ENCODE peak calls at places on chromosomes 7 and 10, in six cellular contexts. One of them, this sample, is unnamed.

GRCh38 chr7:101728888-101729883 is 88.2 kb upstream of the CUX1 start:
- DNase-seq in GM12878: no peak
- DNase-seq in K562: peak
- DNase-seq in H1: no peak
- DNase-seq in HCT116: peak
- DNase-seq in HepG2: peak
- DNase-seq in this sample: no peak

GRCh38 chr7:2523941-2524807 is 4.6 kb downstream of the LFNG start:
- DNase-seq in GM12878: no peak
- DNase-seq in K562: peak
- DNase-seq in H1: peak
- DNase-seq in HCT116: peak
- DNase-seq in HepG2: peak
- DNase-seq in this sample: peak

GRCh38 chr7:39688611-39689485 is 65.5 kb downstream of the RALA start:
- DNase-seq in GM12878: no peak
- DNase-seq in K562: no peak
- DNase-seq in H1: no peak
- DNase-seq in HCT116: no peak
- DNase-seq in HepG2: no peak
- DNase-seq in this sample: peak

GRCh38 chr10:32341596-32341995 is 5.4 kb downstream of the EPC1 start:
- DNase-seq in GM12878: no peak
- DNase-seq in K562: no peak
- DNase-seq in H1: no peak
- DNase-seq in HCT116: no peak
- DNase-seq in HepG2: no peak
- DNase-seq in this sample: no peak

GRCh38 chr10:132911712-132912097 is 30.7 kb downstream of the CFAP46 start:
- DNase-seq in GM12878: no peak
- DNase-seq in K562: no peak
- DNase-seq in H1: no peak
- DNase-seq in HCT116: no peak
- DNase-seq in HepG2: no peak
- DNase-seq in this sample: no peak

GRCh38 chr10:76583711-76584161 is 1053.9 kb downstream of the KCNMA1 start:
- DNase-seq in GM12878: no peak
- DNase-seq in K562: no peak
- DNase-seq in H1: no peak
- DNase-seq in HCT116: no peak
- DNase-seq in HepG2: no peak
- DNase-seq in this sample: peak

GRCh38 chr7:40839881-40840280 is 705.1 kb downstream of the SUGCT start:
- DNase-seq in GM12878: no peak
- DNase-seq in K562: no peak
- DNase-seq in H1: no peak
- DNase-seq in HCT116: no peak
- DNase-seq in HepG2: no peak
- DNase-seq in this sample: peak

GRCh38 chr7:31850601-31851000 is 163.6 kb downstream of the PPP1R17 start:
- DNase-seq in GM12878: no peak
- DNase-seq in K562: no peak
- DNase-seq in H1: no peak
- DNase-seq in HCT116: no peak
- DNase-seq in HepG2: no peak
- DNase-seq in this sample: no peak

GRCh38 chr10:131830446-131831130 is 70.2 kb upstream of the PPP2R2D start:
- DNase-seq in GM12878: no peak
- DNase-seq in K562: no peak
- DNase-seq in H1: no peak
- DNase-seq in HCT116: no peak
- DNase-seq in HepG2: no peak
- DNase-seq in this sample: no peak

GRCh38 chr10:126350216-126350992 is 37.9 kb downstream of the ADAM12 start:
- DNase-seq in GM12878: no peak
- DNase-seq in K562: no peak
- DNase-seq in H1: no peak
- DNase-seq in HCT116: peak
- DNase-seq in HepG2: no peak
- DNase-seq in this sample: peak

GRCh38 chr10:33365871-33366411 is 31.5 kb upstream of the NRP1 start:
- DNase-seq in GM12878: no peak
- DNase-seq in K562: no peak
- DNase-seq in H1: no peak
- DNase-seq in HCT116: peak
- DNase-seq in HepG2: no peak
- DNase-seq in this sample: peak

GRCh38 chr7:104550362-104550761 is 222.0 kb downstream of the LHFPL3 start:
- DNase-seq in GM12878: no peak
- DNase-seq in K562: no peak
- DNase-seq in H1: no peak
- DNase-seq in HCT116: no peak
- DNase-seq in HepG2: no peak
- DNase-seq in this sample: no peak

GRCh38 chr10:106563384-106563783 is 601.1 kb downstream of the SORCS1 start:
- DNase-seq in GM12878: no peak
- DNase-seq in K562: no peak
- DNase-seq in H1: no peak
- DNase-seq in HCT116: no peak
- DNase-seq in HepG2: no peak
- DNase-seq in this sample: no peak

GRCh38 chr10:94349327-94349726 is 13.4 kb downstream of the NOC3L start:
- DNase-seq in GM12878: no peak
- DNase-seq in K562: no peak
- DNase-seq in H1: no peak
- DNase-seq in HCT116: no peak
- DNase-seq in HepG2: no peak
- DNase-seq in this sample: no peak

GRCh38 chr7:82760831-82761230 is 317.3 kb upstream of the CACNA2D1 start:
- DNase-seq in GM12878: no peak
- DNase-seq in K562: no peak
- DNase-seq in H1: no peak
- DNase-seq in HCT116: no peak
- DNase-seq in HepG2: no peak
- DNase-seq in this sample: no peak

GRCh38 chr10:56068473-56069263 is 292.4 kb downstream of the ZWINT start:
- DNase-seq in GM12878: no peak
- DNase-seq in K562: no peak
- DNase-seq in H1: no peak
- DNase-seq in HCT116: no peak
- DNase-seq in HepG2: no peak
- DNase-seq in this sample: no peak

GRCh38 chr7:34845666-34846361 is 187.8 kb downstream of the NPSR1 start:
- DNase-seq in GM12878: no peak
- DNase-seq in K562: peak
- DNase-seq in H1: no peak
- DNase-seq in HCT116: no peak
- DNase-seq in HepG2: peak
- DNase-seq in this sample: no peak

GRCh38 chr10:46787321-46787615 is 124.0 kb upstream of the PTPN20 start:
- DNase-seq in GM12878: no peak
- DNase-seq in K562: peak
- DNase-seq in H1: no peak
- DNase-seq in HCT116: no peak
- DNase-seq in HepG2: peak
- DNase-seq in this sample: peak

GRCh38 chr10:102227050-102227449 is 951 bp downstream of the ELOVL3 start:
- DNase-seq in GM12878: no peak
- DNase-seq in K562: no peak
- DNase-seq in H1: no peak
- DNase-seq in HCT116: no peak
- DNase-seq in HepG2: peak
- DNase-seq in this sample: no peak

GRCh38 chr10:123858907-123859650 is 32.5 kb downstream of the CPXM2 start:
- DNase-seq in GM12878: no peak
- DNase-seq in K562: no peak
- DNase-seq in H1: peak
- DNase-seq in HCT116: no peak
- DNase-seq in HepG2: no peak
- DNase-seq in this sample: no peak

GRCh38 chr7:4169505-4169904 is 512.6 kb upstream of the FOXK1 start:
- DNase-seq in GM12878: no peak
- DNase-seq in K562: no peak
- DNase-seq in H1: no peak
- DNase-seq in HCT116: peak
- DNase-seq in HepG2: no peak
- DNase-seq in this sample: no peak

GRCh38 chr7:78095549-78095948 is 297.0 kb downstream of the PHTF2 start:
- DNase-seq in GM12878: no peak
- DNase-seq in K562: no peak
- DNase-seq in H1: no peak
- DNase-seq in HCT116: no peak
- DNase-seq in HepG2: no peak
- DNase-seq in this sample: peak

GRCh38 chr10:87619705-87620104 is 40.0 kb upstream of the PAPSS2 start:
- DNase-seq in GM12878: no peak
- DNase-seq in K562: no peak
- DNase-seq in H1: no peak
- DNase-seq in HCT116: no peak
- DNase-seq in HepG2: peak
- DNase-seq in this sample: no peak

GRCh38 chr10:21031232-21031790 is 134.2 kb upstream of the NEBL start:
- DNase-seq in GM12878: no peak
- DNase-seq in K562: no peak
- DNase-seq in H1: no peak
- DNase-seq in HCT116: no peak
- DNase-seq in HepG2: no peak
- DNase-seq in this sample: no peak

GRCh38 chr7:94008537-94008936 is 4.4 kb upstream of the BET1 start:
- DNase-seq in GM12878: no peak
- DNase-seq in K562: no peak
- DNase-seq in H1: no peak
- DNase-seq in HCT116: no peak
- DNase-seq in HepG2: no peak
- DNase-seq in this sample: peak

GRCh38 chr7:94001396-94001795 is 2.8 kb downstream of the BET1 start:
- DNase-seq in GM12878: no peak
- DNase-seq in K562: no peak
- DNase-seq in H1: no peak
- DNase-seq in HCT116: no peak
- DNase-seq in HepG2: no peak
- DNase-seq in this sample: no peak

GRCh38 chr7:94003446-94004023 is 620 bp downstream of the BET1 start:
- DNase-seq in GM12878: no peak
- DNase-seq in K562: no peak
- DNase-seq in H1: no peak
- DNase-seq in HCT116: no peak
- DNase-seq in HepG2: peak
- DNase-seq in this sample: no peak

GRCh38 chr7:94005753-94006152 is 1.6 kb upstream of the BET1 start:
- DNase-seq in GM12878: no peak
- DNase-seq in K562: no peak
- DNase-seq in H1: no peak
- DNase-seq in HCT116: no peak
- DNase-seq in HepG2: no peak
- DNase-seq in this sample: no peak

DNA sequence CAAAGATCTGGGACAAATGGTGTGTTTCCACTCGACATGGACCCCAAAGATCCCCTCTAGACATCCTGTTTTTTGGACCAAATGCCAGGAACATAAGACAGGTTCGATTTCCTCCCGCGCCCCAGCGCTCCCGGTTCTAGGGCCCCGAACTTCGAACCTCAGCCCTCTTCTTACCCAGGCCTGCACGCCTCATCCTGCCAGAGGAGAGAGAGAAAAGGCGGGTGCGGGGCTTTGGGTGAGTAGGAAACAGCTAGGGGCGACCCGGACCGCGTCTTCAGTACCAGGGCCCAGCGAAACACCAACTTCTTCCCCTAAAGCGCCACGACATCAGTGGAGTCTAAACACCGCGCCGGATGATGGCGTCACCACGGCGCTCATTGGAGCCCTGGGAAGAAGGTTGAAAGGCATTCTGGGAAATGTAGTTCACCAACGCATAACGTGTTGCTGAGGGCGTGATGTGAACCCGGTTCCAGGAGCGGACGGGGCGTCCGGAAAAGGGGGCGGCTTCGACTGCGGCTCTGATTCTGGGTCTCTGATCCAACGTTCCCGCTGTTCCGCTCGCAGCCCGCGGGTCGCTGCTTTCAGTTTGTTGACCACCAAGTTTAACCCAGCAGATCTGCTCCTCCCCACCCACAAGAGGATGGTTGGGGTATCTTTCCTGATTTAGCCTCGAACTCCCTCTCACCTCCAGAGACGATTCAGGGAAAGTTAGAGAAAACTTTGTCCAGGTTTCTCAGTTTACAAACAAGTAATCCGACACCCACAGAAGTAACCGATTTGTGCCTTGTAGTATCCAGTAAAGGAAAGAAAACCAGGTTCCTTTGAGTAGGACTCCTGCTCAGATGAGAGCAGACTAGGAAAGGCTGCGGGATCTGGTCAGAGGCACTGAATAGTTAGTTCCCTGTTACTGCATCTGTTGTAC is at the start of gene BET1:
- DNase-seq in GM12878: peak
- DNase-seq in K562: peak
- DNase-seq in H1: peak
- DNase-seq in HCT116: peak
- DNase-seq in HepG2: peak
- DNase-seq in this sample: peak
- TF ChIP-seq POLR2A in GM12878: peak
- TF ChIP-seq POLR2A in K562: peak
- TF ChIP-seq POLR2A in H1: peak
- TF ChIP-seq POLR2A in HCT116: peak
- TF ChIP-seq POLR2A in HepG2: peak
- TF ChIP-seq POLR2A in this sample: peak

DNA sequence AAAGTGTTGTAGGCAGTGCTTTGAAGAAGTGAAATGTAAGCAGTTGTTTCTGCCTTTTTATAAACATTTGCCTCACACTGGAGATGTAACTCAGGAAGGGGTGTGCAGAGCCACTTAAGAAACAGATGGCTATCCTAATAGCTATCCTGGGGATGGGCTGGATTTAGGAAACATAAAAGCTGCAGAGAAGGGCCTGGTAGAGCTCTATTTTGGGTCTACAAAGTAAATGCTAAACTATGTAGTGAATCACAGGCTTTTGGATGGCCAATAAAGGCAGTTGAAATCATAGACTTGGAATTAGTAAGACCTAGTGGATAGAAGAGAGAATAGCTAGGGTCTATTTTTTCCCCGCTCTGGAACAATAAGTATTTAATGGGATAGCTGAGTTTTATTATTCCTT is 79.9 kb upstream of the AGR3 start:
- DNase-seq in GM12878: no peak
- DNase-seq in K562: no peak
- DNase-seq in H1: no peak
- DNase-seq in HCT116: no peak
- DNase-seq in HepG2: no peak
- DNase-seq in this sample: no peak
- TF ChIP-seq EZH2 in GM12878: no peak
- TF ChIP-seq EZH2 in K562: no peak
- TF ChIP-seq EZH2 in H1: no peak
- TF ChIP-seq EZH2 in HCT116: no peak
- TF ChIP-seq EZH2 in HepG2: no peak
- TF ChIP-seq EZH2 in this sample: no peak

GRCh38 chr10:110495731-110496552 is 1.8 kb upstream of the DUSP5 start:
- DNase-seq in GM12878: no peak
- DNase-seq in K562: peak
- DNase-seq in H1: peak
- DNase-seq in HCT116: no peak
- DNase-seq in HepG2: no peak
- DNase-seq in this sample: peak
- H3K4me2 ChIP-seq in GM12878: peak
- H3K4me2 ChIP-seq in K562: peak
- H3K4me2 ChIP-seq in H1: peak
- H3K4me2 ChIP-seq in HCT116: peak
- H3K4me2 ChIP-seq in HepG2: no peak
- H3K4me2 ChIP-seq in this sample: peak

GRCh38 chr7:150838965-150839650 is 13.2 kb upstream of the AOC1 start:
- DNase-seq in GM12878: no peak
- DNase-seq in K562: peak
- DNase-seq in H1: no peak
- DNase-seq in HCT116: no peak
- DNase-seq in HepG2: no peak
- DNase-seq in this sample: no peak
- TF ChIP-seq POLR2A in GM12878: no peak
- TF ChIP-seq POLR2A in K562: no peak
- TF ChIP-seq POLR2A in H1: no peak
- TF ChIP-seq POLR2A in HCT116: no peak
- TF ChIP-seq POLR2A in HepG2: no peak
- TF ChIP-seq POLR2A in this sample: no peak